ENCODE peak calls at places on chromosomes 16 and 17, in seven cellular contexts. One of them, this sample, is unnamed.

GRCh38 chr16:65426484-65426883 is 304.6 kb upstream of the CDH11 start:
- DNase-seq in omental fat pad: no peak
- DNase-seq in Peyer's patch: no peak
- DNase-seq in IMR-90: no peak
- DNase-seq in lower leg skin: no peak
- DNase-seq in transverse colon: no peak
- DNase-seq in AG09309: no peak
- DNase-seq in this sample: no peak

GRCh38 chr17:58246104-58246740 is 7.8 kb downstream of the LPO start:
- DNase-seq in omental fat pad: no peak
- DNase-seq in AG09309: no peak
- DNase-seq in lower leg skin: no peak
- DNase-seq in transverse colon: no peak
- DNase-seq in IMR-90: no peak
- DNase-seq in Peyer's patch: no peak
- DNase-seq in this sample: no peak

GRCh38 chr17:42279776-42280630 is 3.8 kb upstream of the STAT5B start:
- DNase-seq in lower leg skin: no peak
- DNase-seq in omental fat pad: peak
- DNase-seq in Peyer's patch: peak
- DNase-seq in transverse colon: no peak
- DNase-seq in IMR-90: no peak
- DNase-seq in AG09309: no peak
- DNase-seq in this sample: no peak

GRCh38 chr16:15899538-15900100 is 11.2 kb upstream of the CEP20 start:
- DNase-seq in transverse colon: peak
- DNase-seq in lower leg skin: peak
- DNase-seq in IMR-90: peak
- DNase-seq in AG09309: peak
- DNase-seq in omental fat pad: peak
- DNase-seq in Peyer's patch: peak
- DNase-seq in this sample: no peak

GRCh38 chr16:21952793-21953540 is at the start of gene UQCRC2:
- DNase-seq in IMR-90: peak
- DNase-seq in lower leg skin: peak
- DNase-seq in omental fat pad: peak
- DNase-seq in AG09309: peak
- DNase-seq in transverse colon: peak
- DNase-seq in Peyer's patch: peak
- DNase-seq in this sample: peak

GRCh38 chr17:60901806-60902205 is 224.2 kb downstream of the BCAS3 start:
- DNase-seq in AG09309: peak
- DNase-seq in lower leg skin: no peak
- DNase-seq in transverse colon: no peak
- DNase-seq in IMR-90: peak
- DNase-seq in Peyer's patch: no peak
- DNase-seq in omental fat pad: no peak
- DNase-seq in this sample: no peak

GRCh38 chr16:65249768-65250167 is 127.9 kb upstream of the CDH11 start:
- DNase-seq in IMR-90: no peak
- DNase-seq in Peyer's patch: no peak
- DNase-seq in AG09309: no peak
- DNase-seq in transverse colon: no peak
- DNase-seq in lower leg skin: peak
- DNase-seq in omental fat pad: no peak
- DNase-seq in this sample: no peak

GRCh38 chr16:60027351-60027750 is 1293.2 kb upstream of the GOT2 start:
- DNase-seq in omental fat pad: no peak
- DNase-seq in transverse colon: no peak
- DNase-seq in IMR-90: no peak
- DNase-seq in Peyer's patch: no peak
- DNase-seq in AG09309: no peak
- DNase-seq in lower leg skin: no peak
- DNase-seq in this sample: no peak

GRCh38 chr16:66845791-66846221 is 1.6 kb downstream of the CA7 start:
- DNase-seq in lower leg skin: no peak
- DNase-seq in Peyer's patch: peak
- DNase-seq in transverse colon: no peak
- DNase-seq in AG09309: no peak
- DNase-seq in IMR-90: no peak
- DNase-seq in omental fat pad: no peak
- DNase-seq in this sample: no peak

GRCh38 chr17:59791603-59792457 is 84.4 kb downstream of the VMP1 start:
- DNase-seq in omental fat pad: no peak
- DNase-seq in Peyer's patch: no peak
- DNase-seq in transverse colon: no peak
- DNase-seq in AG09309: no peak
- DNase-seq in IMR-90: peak
- DNase-seq in lower leg skin: no peak
- DNase-seq in this sample: no peak

GRCh38 chr17:72498671-72499210 is 377.9 kb downstream of the SOX9 start:
- DNase-seq in lower leg skin: no peak
- DNase-seq in transverse colon: no peak
- DNase-seq in AG09309: no peak
- DNase-seq in Peyer's patch: no peak
- DNase-seq in IMR-90: peak
- DNase-seq in omental fat pad: no peak
- DNase-seq in this sample: no peak

GRCh38 chr17:59649886-59650285 is 30.2 kb downstream of the CLTC start:
- DNase-seq in omental fat pad: no peak
- DNase-seq in AG09309: no peak
- DNase-seq in Peyer's patch: no peak
- DNase-seq in transverse colon: no peak
- DNase-seq in lower leg skin: no peak
- DNase-seq in IMR-90: peak
- DNase-seq in this sample: no peak

GRCh38 chr17:22512506-22512905 is 820.2 kb downstream of the KCNJ18 start:
- DNase-seq in transverse colon: no peak
- DNase-seq in AG09309: no peak
- DNase-seq in lower leg skin: no peak
- DNase-seq in omental fat pad: no peak
- DNase-seq in Peyer's patch: no peak
- DNase-seq in IMR-90: no peak
- DNase-seq in this sample: no peak

GRCh38 chr17:22511431-22511830 is 819.1 kb downstream of the KCNJ18 start:
- DNase-seq in IMR-90: no peak
- DNase-seq in omental fat pad: no peak
- DNase-seq in lower leg skin: no peak
- DNase-seq in AG09309: no peak
- DNase-seq in Peyer's patch: no peak
- DNase-seq in transverse colon: no peak
- DNase-seq in this sample: no peak

GRCh38 chr17:22514315-22514714 is 822.0 kb downstream of the KCNJ18 start:
- DNase-seq in omental fat pad: no peak
- DNase-seq in IMR-90: no peak
- DNase-seq in Peyer's patch: no peak
- DNase-seq in lower leg skin: no peak
- DNase-seq in transverse colon: no peak
- DNase-seq in AG09309: no peak
- DNase-seq in this sample: no peak

GRCh38 chr17:22512057-22512456 is 819.7 kb downstream of the KCNJ18 start:
- DNase-seq in IMR-90: no peak
- DNase-seq in omental fat pad: no peak
- DNase-seq in transverse colon: no peak
- DNase-seq in AG09309: no peak
- DNase-seq in Peyer's patch: no peak
- DNase-seq in lower leg skin: no peak
- DNase-seq in this sample: no peak

DNA sequence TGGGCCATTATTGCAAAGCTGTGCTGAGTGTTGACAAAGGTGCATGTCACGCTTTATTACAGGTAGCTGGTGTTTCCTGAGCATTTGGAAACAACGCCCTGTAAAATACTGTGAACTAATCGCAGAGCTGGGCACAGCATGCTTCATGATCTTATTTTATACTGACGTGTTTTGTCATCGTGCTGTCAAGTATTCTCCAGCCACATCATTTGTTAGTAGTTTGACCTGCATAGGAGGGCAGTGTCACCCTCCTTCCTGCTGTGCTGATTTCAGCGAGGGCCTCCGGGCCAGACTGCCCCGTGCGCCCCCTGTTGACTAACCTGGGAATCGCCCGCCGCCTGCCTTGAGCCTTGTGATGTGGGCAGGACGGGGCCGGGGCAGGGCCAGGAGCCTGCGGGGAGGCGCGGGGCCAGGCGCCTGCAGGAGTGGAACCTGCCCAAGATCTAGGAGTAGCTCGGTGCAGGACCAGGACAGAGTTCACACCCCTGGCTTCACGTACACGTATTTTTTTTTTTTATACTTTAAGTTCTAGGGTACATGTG is 820.7 kb downstream of the KCNJ18 start:
- DNase-seq in lower leg skin: no peak
- DNase-seq in Peyer's patch: no peak
- DNase-seq in transverse colon: no peak
- DNase-seq in omental fat pad: no peak
- DNase-seq in IMR-90: no peak
- DNase-seq in AG09309: no peak
- DNase-seq in this sample: no peak
- TF ChIP-seq CTCF in lower leg skin: no peak
- TF ChIP-seq CTCF in Peyer's patch: no peak
- TF ChIP-seq CTCF in transverse colon: no peak
- TF ChIP-seq CTCF in omental fat pad: no peak
- TF ChIP-seq CTCF in IMR-90: no peak
- TF ChIP-seq CTCF in AG09309: no peak
- TF ChIP-seq CTCF in this sample: no peak

DNA sequence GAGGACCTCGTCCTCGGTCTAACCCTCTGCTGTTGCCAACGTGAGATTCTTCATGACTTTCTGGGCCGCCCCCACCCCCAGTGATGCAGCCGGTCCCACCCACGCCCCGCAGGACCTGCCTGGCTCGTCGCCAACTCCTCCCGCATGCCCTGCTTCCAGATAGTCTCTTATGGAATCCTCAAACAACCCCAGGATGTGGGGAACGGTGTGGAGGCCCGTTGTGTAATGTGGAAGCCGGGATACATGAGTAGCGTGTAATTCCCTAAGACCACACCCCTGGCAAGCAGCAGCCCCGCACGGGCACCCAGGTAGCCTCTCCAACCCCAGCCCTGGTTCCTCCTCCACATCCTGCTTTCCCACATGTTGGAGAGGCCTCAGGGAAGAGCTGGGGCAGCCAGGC is 275.9 kb downstream of the C16orf95 start:
- DNase-seq in IMR-90: no peak
- DNase-seq in Peyer's patch: no peak
- DNase-seq in transverse colon: no peak
- DNase-seq in lower leg skin: no peak
- DNase-seq in omental fat pad: no peak
- DNase-seq in AG09309: no peak
- DNase-seq in this sample: no peak
- TF ChIP-seq CTCF in IMR-90: no peak
- TF ChIP-seq CTCF in Peyer's patch: no peak
- TF ChIP-seq CTCF in transverse colon: no peak
- TF ChIP-seq CTCF in lower leg skin: no peak
- TF ChIP-seq CTCF in omental fat pad: no peak
- TF ChIP-seq CTCF in AG09309: no peak
- TF ChIP-seq CTCF in this sample: no peak

DNA sequence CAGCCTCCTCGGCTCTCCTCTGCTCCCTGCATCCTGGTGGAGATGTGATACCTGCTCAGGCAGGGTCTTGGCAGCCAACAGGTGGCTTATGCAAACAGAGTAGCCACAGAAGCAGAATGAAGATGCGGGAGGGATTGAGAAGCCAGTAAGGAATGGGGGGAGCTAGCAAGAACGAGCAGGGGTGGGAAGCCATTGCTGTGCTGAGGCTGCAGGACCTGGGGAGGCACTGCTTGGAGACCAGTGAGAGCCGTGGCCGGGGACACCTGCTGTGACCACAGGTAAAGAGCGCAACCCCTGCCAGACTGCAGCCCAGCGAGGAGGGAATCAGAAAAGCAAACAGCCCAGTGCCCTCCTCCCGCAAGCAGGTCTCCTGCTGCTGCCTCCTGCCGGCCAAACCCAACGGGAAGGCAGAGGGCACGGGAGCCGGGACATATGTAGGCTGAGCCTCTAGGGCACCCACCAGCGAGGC is 14.7 kb downstream of the AIPL1 start:
- DNase-seq in AG09309: no peak
- DNase-seq in transverse colon: no peak
- DNase-seq in IMR-90: peak
- DNase-seq in omental fat pad: no peak
- DNase-seq in Peyer's patch: no peak
- DNase-seq in lower leg skin: no peak
- DNase-seq in this sample: no peak
- TF ChIP-seq CTCF in AG09309: peak
- TF ChIP-seq CTCF in transverse colon: no peak
- TF ChIP-seq CTCF in IMR-90: peak
- TF ChIP-seq CTCF in omental fat pad: no peak
- TF ChIP-seq CTCF in Peyer's patch: no peak
- TF ChIP-seq CTCF in lower leg skin: no peak
- TF ChIP-seq CTCF in this sample: peak

GRCh38 chr16:85090166-85090565 is 22.1 kb downstream of the CIBAR2 start:
- DNase-seq in Peyer's patch: no peak
- DNase-seq in IMR-90: peak
- DNase-seq in AG09309: no peak
- DNase-seq in lower leg skin: no peak
- DNase-seq in transverse colon: no peak
- DNase-seq in omental fat pad: no peak
- DNase-seq in this sample: no peak

GRCh38 chr16:85086347-85087291 is 25.7 kb downstream of the CIBAR2 start:
- DNase-seq in IMR-90: peak
- DNase-seq in omental fat pad: peak
- DNase-seq in AG09309: no peak
- DNase-seq in transverse colon: peak
- DNase-seq in lower leg skin: peak
- DNase-seq in Peyer's patch: peak
- DNase-seq in this sample: peak

GRCh38 chr16:85087899-85088569 is 24.2 kb downstream of the CIBAR2 start:
- DNase-seq in lower leg skin: no peak
- DNase-seq in Peyer's patch: no peak
- DNase-seq in AG09309: no peak
- DNase-seq in IMR-90: no peak
- DNase-seq in omental fat pad: no peak
- DNase-seq in transverse colon: no peak
- DNase-seq in this sample: no peak

GRCh38 chr16:85089485-85089884 is 22.8 kb downstream of the CIBAR2 start:
- DNase-seq in omental fat pad: no peak
- DNase-seq in transverse colon: no peak
- DNase-seq in IMR-90: no peak
- DNase-seq in lower leg skin: no peak
- DNase-seq in AG09309: no peak
- DNase-seq in Peyer's patch: no peak
- DNase-seq in this sample: no peak

GRCh38 chr16:85088570-85089214 is 23.6 kb downstream of the CIBAR2 start:
- DNase-seq in transverse colon: no peak
- DNase-seq in AG09309: no peak
- DNase-seq in omental fat pad: no peak
- DNase-seq in lower leg skin: no peak
- DNase-seq in Peyer's patch: no peak
- DNase-seq in IMR-90: no peak
- DNase-seq in this sample: no peak
- TF ChIP-seq CTCF in transverse colon: no peak
- TF ChIP-seq CTCF in AG09309: no peak
- TF ChIP-seq CTCF in omental fat pad: no peak
- TF ChIP-seq CTCF in lower leg skin: no peak
- TF ChIP-seq CTCF in Peyer's patch: no peak
- TF ChIP-seq CTCF in IMR-90: no peak
- TF ChIP-seq CTCF in this sample: no peak